ENCODE peak calls at places on chromosomes 13 and 19, in four cellular contexts. One of them, this sample, is unnamed.

GRCh38 chr19:43820861-43821215 is 6.3 kb upstream of the ZNF283 start:
- DNase-seq in transverse colon: no peak
- DNase-seq in breast epithelium: no peak
- DNase-seq in HCT116: no peak
- DNase-seq in this sample: no peak

GRCh38 chr19:2014731-2015610 is 543 bp downstream of the BTBD2 start:
- DNase-seq in transverse colon: no peak
- DNase-seq in HCT116: no peak
- DNase-seq in breast epithelium: no peak
- DNase-seq in this sample: peak

GRCh38 chr13:60369242-60369641 is 27.8 kb upstream of the TDRD3 start:
- DNase-seq in transverse colon: no peak
- DNase-seq in HCT116: no peak
- DNase-seq in breast epithelium: no peak
- DNase-seq in this sample: no peak

GRCh38 chr19:31285744-31286143 is 63.5 kb downstream of the TSHZ3 start:
- DNase-seq in breast epithelium: no peak
- DNase-seq in HCT116: no peak
- DNase-seq in transverse colon: no peak
- DNase-seq in this sample: peak

GRCh38 chr13:28750187-28751045 is 31.6 kb upstream of the SLC46A3 start:
- DNase-seq in HCT116: no peak
- DNase-seq in transverse colon: no peak
- DNase-seq in breast epithelium: no peak
- DNase-seq in this sample: no peak

GRCh38 chr13:98261165-98261672 is 84.2 kb upstream of the RNF113B start:
- DNase-seq in breast epithelium: no peak
- DNase-seq in HCT116: no peak
- DNase-seq in transverse colon: no peak
- DNase-seq in this sample: no peak

GRCh38 chr13:58085819-58086218 is 454.3 kb downstream of the PCDH17 start:
- DNase-seq in breast epithelium: no peak
- DNase-seq in HCT116: no peak
- DNase-seq in transverse colon: no peak
- DNase-seq in this sample: no peak

GRCh38 chr19:58212336-58213074 is 16.2 kb upstream of the ZNF544 start:
- DNase-seq in transverse colon: no peak
- DNase-seq in breast epithelium: no peak
- DNase-seq in HCT116: no peak
- DNase-seq in this sample: no peak

GRCh38 chr19:38733493-38734175 is 10.6 kb downstream of the CAPN12 start:
- DNase-seq in HCT116: no peak
- DNase-seq in transverse colon: no peak
- DNase-seq in breast epithelium: peak
- DNase-seq in this sample: peak

GRCh38 chr19:10640361-10640760 is 13.8 kb upstream of the ILF3 start:
- DNase-seq in breast epithelium: no peak
- DNase-seq in HCT116: no peak
- DNase-seq in transverse colon: peak
- DNase-seq in this sample: no peak

GRCh38 chr19:44893704-44894103 is 2.6 kb downstream of the TOMM40 start:
- DNase-seq in HCT116: no peak
- DNase-seq in breast epithelium: no peak
- DNase-seq in transverse colon: no peak
- DNase-seq in this sample: no peak

GRCh38 chr19:28980236-28980868 is 232.6 kb downstream of the UQCRFS1 start:
- DNase-seq in HCT116: no peak
- DNase-seq in breast epithelium: no peak
- DNase-seq in transverse colon: no peak
- DNase-seq in this sample: no peak

GRCh38 chr13:44853641-44854040 is 135.6 kb downstream of the NUFIP1 start:
- DNase-seq in transverse colon: peak
- DNase-seq in HCT116: no peak
- DNase-seq in breast epithelium: peak
- DNase-seq in this sample: no peak

GRCh38 chr13:57637515-57637914 is 6.0 kb downstream of the PCDH17 start:
- DNase-seq in transverse colon: no peak
- DNase-seq in HCT116: no peak
- DNase-seq in breast epithelium: no peak
- DNase-seq in this sample: no peak

GRCh38 chr19:48551437-48552302 is at the start of gene SULT2B1:
- DNase-seq in breast epithelium: peak
- DNase-seq in HCT116: no peak
- DNase-seq in transverse colon: peak
- DNase-seq in this sample: no peak

GRCh38 chr19:33175886-33176669 is 18.1 kb upstream of the LRP3 start:
- DNase-seq in HCT116: no peak
- DNase-seq in transverse colon: no peak
- DNase-seq in breast epithelium: peak
- DNase-seq in this sample: no peak

GRCh38 chr13:108176685-108177274 is 38.6 kb downstream of the LIG4 start:
- DNase-seq in transverse colon: peak
- DNase-seq in breast epithelium: no peak
- DNase-seq in HCT116: peak
- DNase-seq in this sample: no peak

GRCh38 chr13:42525035-42525504 is 48.9 kb upstream of the TNFSF11 start:
- DNase-seq in transverse colon: no peak
- DNase-seq in HCT116: no peak
- DNase-seq in breast epithelium: no peak
- DNase-seq in this sample: no peak

GRCh38 chr13:29758591-29759114 is 91.8 kb downstream of the UBL3 start:
- DNase-seq in HCT116: no peak
- DNase-seq in breast epithelium: no peak
- DNase-seq in transverse colon: peak
- DNase-seq in this sample: no peak

GRCh38 chr13:30998548-30999140 is 66.2 kb downstream of the TEX26 start:
- DNase-seq in HCT116: no peak
- DNase-seq in transverse colon: no peak
- DNase-seq in breast epithelium: no peak
- DNase-seq in this sample: no peak

GRCh38 chr13:113976711-113977684 is 3.1 kb upstream of the C13orf46 start:
- DNase-seq in HCT116: no peak
- DNase-seq in breast epithelium: no peak
- DNase-seq in transverse colon: no peak
- DNase-seq in this sample: peak

GRCh38 chr19:49431330-49431749 is 6.2 kb downstream of the GFY start:
- DNase-seq in HCT116: no peak
- DNase-seq in breast epithelium: no peak
- DNase-seq in transverse colon: no peak
- DNase-seq in this sample: no peak

GRCh38 chr19:6853868-6854267 is 33.5 kb upstream of the ADGRE1 start:
- DNase-seq in HCT116: no peak
- DNase-seq in transverse colon: no peak
- DNase-seq in breast epithelium: no peak
- DNase-seq in this sample: no peak

GRCh38 chr19:53102701-53103140 is 501 bp downstream of the ZNF160 start:
- DNase-seq in breast epithelium: no peak
- DNase-seq in transverse colon: peak
- DNase-seq in HCT116: no peak
- DNase-seq in this sample: peak

GRCh38 chr13:75554981-75555380 is 5.4 kb downstream of the UCHL3 start:
- DNase-seq in breast epithelium: no peak
- DNase-seq in transverse colon: no peak
- DNase-seq in HCT116: no peak
- DNase-seq in this sample: no peak

GRCh38 chr13:29771247-29771646 is 79.2 kb downstream of the UBL3 start:
- DNase-seq in breast epithelium: no peak
- DNase-seq in HCT116: peak
- DNase-seq in transverse colon: no peak
- DNase-seq in this sample: no peak

GRCh38 chr19:54316746-54317107 is 3.8 kb upstream of the LILRA5 start:
- DNase-seq in transverse colon: no peak
- DNase-seq in HCT116: no peak
- DNase-seq in breast epithelium: no peak
- DNase-seq in this sample: no peak

GRCh38 chr13:44796597-44797517 is 192.4 kb downstream of the NUFIP1 start:
- DNase-seq in HCT116: no peak
- DNase-seq in breast epithelium: no peak
- DNase-seq in transverse colon: no peak
- DNase-seq in this sample: no peak

GRCh38 chr19:623974-624373 is 9.4 kb downstream of the POLRMT start:
- DNase-seq in transverse colon: no peak
- DNase-seq in breast epithelium: no peak
- DNase-seq in HCT116: no peak
- DNase-seq in this sample: no peak

GRCh38 chr13:73757471-73758233 is 376.6 kb downstream of the KLF12 start:
- DNase-seq in breast epithelium: no peak
- DNase-seq in HCT116: no peak
- DNase-seq in transverse colon: no peak
- DNase-seq in this sample: no peak

GRCh38 chr19:3612901-3613741 is 6.4 kb upstream of the TBXA2R start:
- DNase-seq in transverse colon: no peak
- DNase-seq in HCT116: no peak
- DNase-seq in breast epithelium: no peak
- DNase-seq in this sample: no peak

GRCh38 chr19:30718728-30719127 is 346.5 kb downstream of the ZNF536 start:
- DNase-seq in breast epithelium: no peak
- DNase-seq in HCT116: no peak
- DNase-seq in transverse colon: peak
- DNase-seq in this sample: no peak

GRCh38 chr13:45368571-45368970 is 27.6 kb upstream of the TPT1 start:
- DNase-seq in breast epithelium: no peak
- DNase-seq in transverse colon: no peak
- DNase-seq in HCT116: no peak
- DNase-seq in this sample: no peak

GRCh38 chr13:30580852-30581502 is 36.7 kb upstream of the USPL1 start:
- DNase-seq in breast epithelium: no peak
- DNase-seq in transverse colon: no peak
- DNase-seq in HCT116: no peak
- DNase-seq in this sample: no peak

GRCh38 chr19:9909251-9909650 is 27.1 kb downstream of the OLFM2 start:
- DNase-seq in breast epithelium: no peak
- DNase-seq in HCT116: no peak
- DNase-seq in transverse colon: no peak
- DNase-seq in this sample: no peak

GRCh38 chr19:35644987-35645679 is 3.0 kb upstream of the COX6B1 start:
- DNase-seq in breast epithelium: peak
- DNase-seq in HCT116: peak
- DNase-seq in transverse colon: peak
- DNase-seq in this sample: peak

GRCh38 chr19:11088508-11089253 is 582 bp upstream of the LDLR start:
- DNase-seq in HCT116: no peak
- DNase-seq in breast epithelium: no peak
- DNase-seq in transverse colon: no peak
- DNase-seq in this sample: peak

GRCh38 chr13:93767231-93767916 is 540.8 kb downstream of the GPC6 start:
- DNase-seq in breast epithelium: no peak
- DNase-seq in transverse colon: no peak
- DNase-seq in HCT116: no peak
- DNase-seq in this sample: no peak

GRCh38 chr13:93765811-93766210 is 539.2 kb downstream of the GPC6 start:
- DNase-seq in breast epithelium: no peak
- DNase-seq in transverse colon: no peak
- DNase-seq in HCT116: no peak
- DNase-seq in this sample: no peak

GRCh38 chr13:93766719-93767118 is 540.1 kb downstream of the GPC6 start:
- DNase-seq in transverse colon: no peak
- DNase-seq in breast epithelium: no peak
- DNase-seq in HCT116: no peak
- DNase-seq in this sample: no peak

GRCh38 chr13:93762703-93763102 is 536.1 kb downstream of the GPC6 start:
- DNase-seq in HCT116: no peak
- DNase-seq in breast epithelium: no peak
- DNase-seq in transverse colon: no peak
- DNase-seq in this sample: no peak

GRCh38 chr13:93765056-93765455 is 538.4 kb downstream of the GPC6 start:
- DNase-seq in HCT116: no peak
- DNase-seq in transverse colon: no peak
- DNase-seq in breast epithelium: no peak
- DNase-seq in this sample: no peak
- TF ChIP-seq POLR2AphosphoS5 in HCT116: no peak
- TF ChIP-seq POLR2AphosphoS5 in transverse colon: no peak
- TF ChIP-seq POLR2AphosphoS5 in breast epithelium: no peak
- TF ChIP-seq POLR2AphosphoS5 in this sample: no peak

GRCh38 chr19:37655689-37656491 is 625 bp upstream of the ZFP30 start:
- DNase-seq in HCT116: peak
- DNase-seq in breast epithelium: peak
- DNase-seq in transverse colon: peak
- DNase-seq in this sample: peak
- TF ChIP-seq POLR2AphosphoS5 in HCT116: no peak
- TF ChIP-seq POLR2AphosphoS5 in breast epithelium: peak
- TF ChIP-seq POLR2AphosphoS5 in transverse colon: peak
- TF ChIP-seq POLR2AphosphoS5 in this sample: peak

DNA sequence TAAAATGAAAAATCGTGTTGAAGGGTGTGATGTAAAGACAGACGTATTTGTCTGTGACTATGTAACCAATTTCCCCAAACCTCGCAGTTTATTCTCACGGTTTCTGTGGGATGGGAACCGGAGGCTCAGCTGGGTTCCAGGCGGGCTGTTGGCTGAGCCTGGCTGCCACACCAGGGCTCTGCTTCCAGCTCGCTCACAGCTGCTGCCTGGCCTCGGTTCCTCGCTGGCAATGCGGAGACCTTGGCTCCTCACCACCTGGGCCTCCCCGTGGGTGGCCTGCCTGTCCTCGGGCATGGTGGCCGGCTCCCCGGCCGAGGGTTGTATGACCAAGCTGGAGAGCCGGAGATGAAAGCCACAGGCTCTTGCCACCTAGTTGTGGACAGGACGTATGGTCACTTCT is 218.9 kb upstream of the MAB21L1 start:
- DNase-seq in transverse colon: no peak
- DNase-seq in HCT116: no peak
- DNase-seq in breast epithelium: no peak
- DNase-seq in this sample: peak
- TF ChIP-seq POLR2AphosphoS5 in transverse colon: no peak
- TF ChIP-seq POLR2AphosphoS5 in HCT116: no peak
- TF ChIP-seq POLR2AphosphoS5 in breast epithelium: no peak
- TF ChIP-seq POLR2AphosphoS5 in this sample: no peak

GRCh38 chr19:17340302-17340870 is 3.0 kb downstream of the GTPBP3 start:
- DNase-seq in HCT116: no peak
- DNase-seq in transverse colon: peak
- DNase-seq in breast epithelium: no peak
- DNase-seq in this sample: no peak
- TF ChIP-seq POLR2AphosphoS5 in HCT116: no peak
- TF ChIP-seq POLR2AphosphoS5 in transverse colon: no peak
- TF ChIP-seq POLR2AphosphoS5 in breast epithelium: no peak
- TF ChIP-seq POLR2AphosphoS5 in this sample: no peak